ENCODE peak calls at places on chromosomes 12 and 14, in eight cellular contexts. One of them, this sample, is unnamed.

GRCh38 chr14:52650774-52651173 is 44.6 kb downstream of the ERO1A start:
- DNase-seq in WTC11: no peak
- DNase-seq in uterus: no peak
- DNase-seq in A549: no peak
- DNase-seq in bronchial epithelial cell: no peak
- DNase-seq in HFF-Myc: no peak
- DNase-seq in stomach: no peak
- DNase-seq in astrocyte of the cerebellum: no peak
- DNase-seq in this sample: no peak

GRCh38 chr12:83128529-83128928 is 441.8 kb downstream of the TMTC2 start:
- DNase-seq in WTC11: no peak
- DNase-seq in uterus: no peak
- DNase-seq in A549: no peak
- DNase-seq in bronchial epithelial cell: no peak
- DNase-seq in HFF-Myc: no peak
- DNase-seq in stomach: no peak
- DNase-seq in astrocyte of the cerebellum: no peak
- DNase-seq in this sample: peak; percentile 15

GRCh38 chr14:99329711-99330315 is 57.8 kb upstream of the BCL11B start:
- DNase-seq in WTC11: no peak
- DNase-seq in uterus: no peak
- DNase-seq in A549: no peak
- DNase-seq in bronchial epithelial cell: peak; percentile 55
- DNase-seq in HFF-Myc: no peak
- DNase-seq in stomach: no peak
- DNase-seq in astrocyte of the cerebellum: no peak
- DNase-seq in this sample: no peak

GRCh38 chr14:103227076-103227475 is 103.8 kb downstream of the TNFAIP2 start:
- DNase-seq in WTC11: no peak
- DNase-seq in uterus: no peak
- DNase-seq in A549: no peak
- DNase-seq in bronchial epithelial cell: no peak
- DNase-seq in HFF-Myc: no peak
- DNase-seq in stomach: no peak
- DNase-seq in astrocyte of the cerebellum: no peak
- DNase-seq in this sample: no peak

GRCh38 chr12:40327506-40327905 is 102.7 kb downstream of the LRRK2 start:
- DNase-seq in WTC11: no peak
- DNase-seq in uterus: no peak
- DNase-seq in A549: no peak
- DNase-seq in bronchial epithelial cell: no peak
- DNase-seq in HFF-Myc: no peak
- DNase-seq in stomach: no peak
- DNase-seq in astrocyte of the cerebellum: no peak
- DNase-seq in this sample: no peak

GRCh38 chr12:69929531-69929930 is 104.5 kb downstream of the MYRFL start:
- DNase-seq in WTC11: no peak
- DNase-seq in uterus: no peak
- DNase-seq in A549: no peak
- DNase-seq in bronchial epithelial cell: no peak
- DNase-seq in HFF-Myc: no peak
- DNase-seq in stomach: no peak
- DNase-seq in astrocyte of the cerebellum: no peak
- DNase-seq in this sample: no peak

GRCh38 chr14:101224356-101225115 is 321.0 kb upstream of the RTL1 start:
- DNase-seq in WTC11: no peak
- DNase-seq in uterus: no peak
- DNase-seq in A549: no peak
- DNase-seq in bronchial epithelial cell: no peak
- DNase-seq in HFF-Myc: no peak
- DNase-seq in stomach: no peak
- DNase-seq in astrocyte of the cerebellum: no peak
- DNase-seq in this sample: no peak

GRCh38 chr12:78970041-78970440 is 105.5 kb downstream of the SYT1 start:
- DNase-seq in WTC11: no peak
- DNase-seq in uterus: no peak
- DNase-seq in A549: no peak
- DNase-seq in bronchial epithelial cell: peak; percentile 68
- DNase-seq in HFF-Myc: no peak
- DNase-seq in stomach: no peak
- DNase-seq in astrocyte of the cerebellum: no peak
- DNase-seq in this sample: no peak

GRCh38 chr12:48542300-48542928 is 17.0 kb downstream of the OR8S1 start:
- DNase-seq in WTC11: no peak
- DNase-seq in uterus: no peak
- DNase-seq in A549: peak; percentile 21
- DNase-seq in bronchial epithelial cell: peak; percentile 22
- DNase-seq in HFF-Myc: peak; percentile 5
- DNase-seq in stomach: peak; percentile 53
- DNase-seq in astrocyte of the cerebellum: no peak
- DNase-seq in this sample: peak; percentile 73

GRCh38 chr12:124786065-124786964 is 77.3 kb downstream of the SCARB1 start:
- DNase-seq in WTC11: peak; percentile 87
- DNase-seq in uterus: peak; percentile 87
- DNase-seq in A549: no peak
- DNase-seq in bronchial epithelial cell: peak; percentile 87
- DNase-seq in HFF-Myc: no peak
- DNase-seq in stomach: peak; percentile 87
- DNase-seq in astrocyte of the cerebellum: peak; percentile 78
- DNase-seq in this sample: no peak

GRCh38 chr14:96130854-96131253 is 73.8 kb upstream of the BDKRB2 start:
- DNase-seq in WTC11: no peak
- DNase-seq in uterus: no peak
- DNase-seq in A549: no peak
- DNase-seq in bronchial epithelial cell: peak; percentile 68
- DNase-seq in HFF-Myc: no peak
- DNase-seq in stomach: no peak
- DNase-seq in astrocyte of the cerebellum: no peak
- DNase-seq in this sample: peak; percentile 91

GRCh38 chr12:1099158-1099557 is 108.1 kb downstream of the ERC1 start:
- DNase-seq in WTC11: no peak
- DNase-seq in uterus: no peak
- DNase-seq in A549: no peak
- DNase-seq in bronchial epithelial cell: no peak
- DNase-seq in HFF-Myc: no peak
- DNase-seq in stomach: no peak
- DNase-seq in astrocyte of the cerebellum: no peak
- DNase-seq in this sample: no peak

GRCh38 chr14:22220427-22220826 is 368.6 kb downstream of the DAD1 start:
- DNase-seq in WTC11: no peak
- DNase-seq in uterus: no peak
- DNase-seq in A549: no peak
- DNase-seq in bronchial epithelial cell: peak; percentile 49
- DNase-seq in HFF-Myc: no peak
- DNase-seq in stomach: no peak
- DNase-seq in astrocyte of the cerebellum: peak; percentile 11
- DNase-seq in this sample: no peak

GRCh38 chr14:71711619-71712018 is 220.6 kb upstream of the RGS6 start:
- DNase-seq in WTC11: no peak
- DNase-seq in uterus: no peak
- DNase-seq in A549: no peak
- DNase-seq in bronchial epithelial cell: peak; percentile 83
- DNase-seq in HFF-Myc: no peak
- DNase-seq in stomach: no peak
- DNase-seq in astrocyte of the cerebellum: peak; percentile 70
- DNase-seq in this sample: peak; percentile 76

GRCh38 chr12:113719911-113720591 is 246.1 kb downstream of the RBM19 start:
- DNase-seq in WTC11: no peak
- DNase-seq in uterus: no peak
- DNase-seq in A549: no peak
- DNase-seq in bronchial epithelial cell: no peak
- DNase-seq in HFF-Myc: no peak
- DNase-seq in stomach: no peak
- DNase-seq in astrocyte of the cerebellum: no peak
- DNase-seq in this sample: no peak

GRCh38 chr14:94101748-94102147 is 8.8 kb upstream of the IFI27 start:
- DNase-seq in WTC11: no peak
- DNase-seq in uterus: no peak
- DNase-seq in A549: no peak
- DNase-seq in bronchial epithelial cell: no peak
- DNase-seq in HFF-Myc: no peak
- DNase-seq in stomach: no peak
- DNase-seq in astrocyte of the cerebellum: no peak
- DNase-seq in this sample: no peak

DNA sequence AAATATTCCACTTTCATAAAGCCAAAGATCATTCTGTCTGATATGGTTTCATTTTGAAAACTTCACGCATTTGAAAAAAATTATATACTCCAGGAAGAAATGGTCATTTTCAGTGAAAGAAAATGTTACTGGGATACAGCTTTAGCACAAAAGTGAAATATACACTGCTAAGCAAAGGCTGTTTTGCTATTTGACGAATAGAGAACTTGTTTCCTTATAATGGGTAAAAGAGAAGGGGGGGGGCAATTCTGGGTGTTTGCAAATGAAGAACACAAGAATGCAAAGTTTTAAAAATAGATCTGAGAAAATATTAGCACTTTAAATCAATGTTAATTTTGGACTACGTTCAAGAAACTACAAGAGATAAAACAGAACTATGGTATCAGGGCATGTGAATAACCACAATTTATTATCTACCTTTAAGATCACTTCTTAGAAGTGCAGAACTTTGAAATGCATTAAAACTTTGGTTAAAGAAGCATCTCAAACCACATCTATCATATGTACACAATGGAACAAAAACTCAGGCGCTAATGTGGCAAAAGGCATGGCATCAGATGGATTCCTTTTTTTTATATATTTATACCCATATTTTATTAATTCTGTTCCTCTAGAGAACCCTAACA is 51.1 kb downstream of the EFCAB11 start:
- DNase-seq in WTC11: no peak
- DNase-seq in uterus: no peak
- DNase-seq in A549: no peak
- DNase-seq in bronchial epithelial cell: no peak
- DNase-seq in HFF-Myc: no peak
- DNase-seq in stomach: no peak
- DNase-seq in astrocyte of the cerebellum: no peak
- DNase-seq in this sample: no peak
- TF ChIP-seq CTCF in WTC11: no peak
- TF ChIP-seq CTCF in uterus: no peak
- TF ChIP-seq CTCF in A549: no peak
- TF ChIP-seq CTCF in bronchial epithelial cell: no peak
- TF ChIP-seq CTCF in HFF-Myc: no peak
- TF ChIP-seq CTCF in stomach: no peak
- TF ChIP-seq CTCF in astrocyte of the cerebellum: no peak
- TF ChIP-seq CTCF in this sample: no peak

DNA sequence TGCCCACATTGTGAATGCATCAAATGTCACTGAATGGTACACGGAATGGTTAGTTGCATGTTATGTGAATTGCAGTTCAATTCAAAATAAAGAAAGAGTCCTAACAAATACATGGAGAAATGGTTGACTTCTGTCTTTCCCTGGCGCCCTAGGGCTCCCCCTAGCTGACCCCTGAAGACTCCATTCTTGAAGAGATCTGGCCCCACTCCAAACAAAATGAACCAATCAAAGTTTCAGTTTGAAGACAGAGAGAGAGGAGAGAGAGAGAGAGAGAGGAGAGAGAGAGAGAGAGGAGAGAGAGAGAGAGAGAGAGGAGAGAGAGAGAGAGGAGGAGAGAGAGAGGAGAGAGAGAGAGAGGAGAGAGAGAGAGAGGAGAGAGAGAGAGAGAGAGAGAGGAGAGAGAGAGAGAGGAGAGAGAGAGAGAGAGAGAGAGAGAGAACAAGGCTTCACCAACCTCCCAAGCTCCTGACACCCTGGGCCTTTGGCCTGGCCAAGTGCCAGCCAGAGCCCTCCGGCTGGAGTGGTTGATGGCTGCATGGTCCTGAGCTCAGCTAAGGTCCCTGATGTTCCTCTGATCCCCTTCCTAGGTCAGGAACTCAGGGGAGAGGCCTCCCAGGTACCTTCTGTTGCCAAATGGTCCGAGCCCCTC is 188.7 kb downstream of the ESRRB start:
- DNase-seq in WTC11: peak; percentile 28
- DNase-seq in uterus: no peak
- DNase-seq in A549: peak; percentile 19
- DNase-seq in bronchial epithelial cell: no peak
- DNase-seq in HFF-Myc: no peak
- DNase-seq in stomach: no peak
- DNase-seq in astrocyte of the cerebellum: no peak
- DNase-seq in this sample: peak; percentile 55
- TF ChIP-seq CTCF in WTC11: no peak
- TF ChIP-seq CTCF in uterus: no peak
- TF ChIP-seq CTCF in A549: peak; percentile 7
- TF ChIP-seq CTCF in bronchial epithelial cell: peak; percentile 11
- TF ChIP-seq CTCF in HFF-Myc: peak; percentile 17
- TF ChIP-seq CTCF in stomach: no peak
- TF ChIP-seq CTCF in astrocyte of the cerebellum: no peak
- TF ChIP-seq CTCF in this sample: no peak

DNA sequence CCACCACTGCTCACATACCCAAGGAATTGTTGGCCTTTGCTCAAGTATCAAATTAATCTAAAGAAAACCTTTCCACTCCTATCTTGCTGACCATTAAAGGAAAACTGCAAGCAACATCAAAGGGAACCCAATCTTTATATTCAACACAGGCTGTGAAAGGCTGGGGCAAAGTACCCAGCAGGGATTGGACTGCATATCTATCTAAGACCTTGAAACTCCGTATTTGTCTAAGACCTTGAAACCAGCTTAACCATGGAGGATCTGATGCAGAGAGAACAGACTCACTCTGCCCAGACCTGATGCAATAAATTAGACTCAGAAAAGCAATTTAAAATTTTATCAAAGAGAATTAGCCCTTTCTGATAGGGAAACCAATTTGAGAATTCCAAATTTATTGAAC is 102.2 kb downstream of the DIO2 start:
- DNase-seq in WTC11: no peak
- DNase-seq in uterus: no peak
- DNase-seq in A549: no peak
- DNase-seq in bronchial epithelial cell: no peak
- DNase-seq in HFF-Myc: no peak
- DNase-seq in stomach: no peak
- DNase-seq in astrocyte of the cerebellum: no peak
- DNase-seq in this sample: no peak
- TF ChIP-seq CTCF in WTC11: no peak
- TF ChIP-seq CTCF in uterus: no peak
- TF ChIP-seq CTCF in A549: no peak
- TF ChIP-seq CTCF in bronchial epithelial cell: no peak
- TF ChIP-seq CTCF in HFF-Myc: no peak
- TF ChIP-seq CTCF in stomach: no peak
- TF ChIP-seq CTCF in astrocyte of the cerebellum: no peak
- TF ChIP-seq CTCF in this sample: no peak

DNA sequence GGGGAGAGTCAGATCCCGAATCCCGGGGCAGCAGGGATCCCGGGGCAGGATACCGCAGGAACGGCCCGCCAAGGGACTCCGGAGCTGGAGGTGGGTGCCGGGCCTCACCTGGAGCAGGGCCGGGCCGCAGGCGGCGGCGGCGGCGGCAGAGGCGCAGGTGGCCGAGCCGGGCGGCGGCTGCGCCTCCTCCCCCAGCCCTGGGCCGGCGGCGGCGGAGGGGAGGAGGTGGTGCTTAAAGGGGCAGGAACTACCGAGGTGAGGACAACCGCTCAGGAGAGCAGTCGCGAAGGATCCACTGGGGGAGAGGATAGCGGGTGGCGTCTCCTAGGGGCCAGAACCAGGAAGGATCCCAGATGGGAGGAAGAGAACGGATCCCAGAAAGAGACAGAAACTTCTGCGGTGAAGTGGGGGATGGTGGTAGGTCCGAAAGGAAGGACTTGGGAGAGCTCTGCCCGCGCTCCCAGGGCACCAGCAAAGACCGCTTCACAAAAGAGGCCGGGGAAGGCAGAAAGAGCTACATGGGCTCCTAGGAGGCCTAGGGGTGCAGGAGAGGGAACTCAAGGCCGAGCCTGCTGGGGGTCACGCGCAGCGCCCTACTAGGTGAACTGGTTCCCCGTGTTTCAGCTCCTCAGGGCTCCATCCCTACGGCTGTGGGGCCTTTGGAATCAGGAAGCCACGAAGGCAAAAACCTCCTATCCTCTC is 4.9 kb upstream of the BAZ2A start:
- DNase-seq in WTC11: peak; percentile 80
- DNase-seq in uterus: peak; percentile 82
- DNase-seq in A549: peak; percentile 98
- DNase-seq in bronchial epithelial cell: peak; percentile 86
- DNase-seq in HFF-Myc: peak; percentile 79
- DNase-seq in stomach: peak; percentile 80
- DNase-seq in astrocyte of the cerebellum: peak; percentile 53
- DNase-seq in this sample: peak; percentile 95
- TF ChIP-seq CTCF in WTC11: no peak
- TF ChIP-seq CTCF in uterus: peak; percentile 44
- TF ChIP-seq CTCF in A549: peak; percentile 56
- TF ChIP-seq CTCF in bronchial epithelial cell: peak; percentile 71
- TF ChIP-seq CTCF in HFF-Myc: peak; percentile 61
- TF ChIP-seq CTCF in stomach: no peak
- TF ChIP-seq CTCF in astrocyte of the cerebellum: peak; percentile 62
- TF ChIP-seq CTCF in this sample: peak; percentile 43